ENCODE peak calls at places on chromosomes 12 and 14, in four cellular contexts. L, H, I and P are unnamed samples.

GRCh38 chr14:54186821-54187365 is 209.9 kb upstream of the CDKN3 start:
- DNase-seq in H (no peak), L (no peak), I (no peak), P (no peak)

GRCh38 chr14:77124345-77125274 is 17.0 kb downstream of the ZDHHC22 start:
- DNase-seq in I (no peak), H (peak; percentile 92), L (peak; percentile 78), P (peak; percentile 63)

GRCh38 chr12:94157891-94158495 is 9.6 kb downstream of the PLXNC1 start:
- DNase-seq in L (no peak), H (no peak), I (peak; percentile 59), P (peak; percentile 32)

GRCh38 chr14:99391671-99392070 is 89.0 kb downstream of the SETD3 start:
- DNase-seq in I (no peak), L (no peak), H (no peak), P (no peak)

GRCh38 chr12:29242921-29243431 is 93.9 kb downstream of the FAR2 start:
- DNase-seq in L (no peak), H (peak; percentile 12), I (no peak), P (no peak)

GRCh38 chr12:104309446-104309993 is 6.0 kb downstream of the EID3 start:
- DNase-seq in H (no peak), L (no peak), I (no peak), P (no peak)

GRCh38 chr12:64571346-64571745 is 38.9 kb upstream of the RASSF3 start:
- DNase-seq in H (no peak), I (no peak), L (no peak), P (no peak)

GRCh38 chr12:132723764-132724140 is 13.1 kb downstream of the PGAM5 start:
- DNase-seq in L (no peak), H (no peak), I (no peak), P (no peak)

GRCh38 chr12:62519043-62519442 is 52.4 kb downstream of the MON2 start:
- DNase-seq in I (no peak), L (no peak), H (no peak), P (no peak)

GRCh38 chr14:72810201-72810600 is 83.7 kb downstream of the DPF3 start:
- DNase-seq in I (no peak), L (no peak), H (no peak), P (no peak)

GRCh38 chr12:45192041-45192695 is 23.7 kb upstream of the ANO6 start:
- DNase-seq in I (no peak), H (no peak), L (no peak), P (no peak)

GRCh38 chr14:36105401-36105800 is 71.1 kb downstream of the PTCSC3 start:
- DNase-seq in H (no peak), I (no peak), L (no peak), P (no peak)

GRCh38 chr12:63223128-63223527 is 72.1 kb upstream of the AVPR1A start:
- DNase-seq in I (no peak), L (no peak), H (no peak), P (no peak)

GRCh38 chr14:56891226-56891625 is 80.9 kb upstream of the OTX2 start:
- DNase-seq in H (no peak), L (no peak), I (no peak), P (no peak)

GRCh38 chr12:70367268-70368141 is 1.4 kb downstream of the KCNMB4 start:
- DNase-seq in H (peak; percentile 19), I (no peak), L (no peak), P (no peak)

GRCh38 chr12:643478-644292 is 19.6 kb downstream of the NINJ2 start:
- DNase-seq in H (no peak), I (no peak), L (no peak), P (no peak)

GRCh38 chr12:120015313-120015712 is 26.3 kb downstream of the BICDL1 start:
- DNase-seq in L (no peak), I (peak; percentile 35), H (no peak), P (no peak)

GRCh38 chr12:68932123-68932700 is 759 bp downstream of the CPM start:
- DNase-seq in I (peak; percentile 16), H (no peak), L (no peak), P (peak; percentile 8)

GRCh38 chr12:104833756-104834155 is 124.3 kb downstream of the SLC41A2 start:
- DNase-seq in H (no peak), I (no peak), L (no peak), P (no peak)

GRCh38 chr12:132474237-132474741 is 15.7 kb upstream of the FBRSL1 start:
- DNase-seq in L (no peak), H (peak; percentile 65), I (no peak), P (no peak)

GRCh38 chr12:94244165-94245133 is 96.1 kb downstream of the PLXNC1 start:
- DNase-seq in L (no peak), H (no peak), I (no peak), P (peak; percentile 35)

GRCh38 chr12:127162902-127163301 is 1104.1 kb upstream of the TMEM132C start:
- DNase-seq in I (peak; percentile 16), H (no peak), L (peak; percentile 31), P (no peak)

GRCh38 chr12:78359530-78359929 is 505.0 kb upstream of the SYT1 start:
- DNase-seq in H (no peak), L (no peak), I (no peak), P (no peak)

GRCh38 chr12:33596061-33596460 is 156.4 kb upstream of the SYT10 start:
- DNase-seq in L (no peak), I (no peak), H (no peak), P (no peak)

GRCh38 chr14:100237735-100238418 is 1.1 kb upstream of the YY1 start:
- DNase-seq in H (peak; percentile 69), L (peak; percentile 32), I (no peak), P (peak; percentile 33)

GRCh38 chr12:109827566-109828550 is 5.3 kb downstream of the TRPV4 start:
- DNase-seq in H (no peak), L (no peak), I (no peak), P (no peak)

GRCh38 chr12:15206831-15207394 is 14.3 kb downstream of the RERG start:
- DNase-seq in L (no peak), H (no peak), I (no peak), P (no peak)

GRCh38 chr14:55073856-55074255 is 22.4 kb downstream of the MAPK1IP1L start:
- DNase-seq in L (no peak), H (no peak), I (no peak), P (no peak)

GRCh38 chr14:91113829-91114078 is at the start of gene DGLUCY:
- DNase-seq in H (peak; percentile 84), L (peak; percentile 63), I (no peak), P (peak; percentile 56)

GRCh38 chr14:98736701-98737338 is 535.2 kb downstream of the BCL11B start:
- DNase-seq in I (no peak), L (no peak), H (no peak), P (no peak)

GRCh38 chr12:57772429-57773322 is at the start of gene EEF1AKMT3:
- DNase-seq in H (peak; percentile 81), I (no peak), L (no peak), P (peak; percentile 40)

GRCh38 chr12:64737539-64737938 is 21.7 kb downstream of the GNS start:
- DNase-seq in I (no peak), H (no peak), L (no peak), P (no peak)

GRCh38 chr12:80230068-80230467 is 130.7 kb downstream of the OTOGL start:
- DNase-seq in I (no peak), L (no peak), H (no peak), P (no peak)

GRCh38 chr12:2669560-2669959 is 125.2 kb upstream of the FKBP4 start:
- DNase-seq in I (no peak), H (no peak), L (no peak), P (no peak)

GRCh38 chr14:51846631-51847488 is 13.6 kb upstream of the GNG2 start:
- DNase-seq in I (peak; percentile 93), H (peak; percentile 35), L (no peak), P (peak; percentile 46)
- TF ChIP-seq POLR2AphosphoS5 in I (peak; percentile 85), H (no peak), L (peak; percentile 67), P (peak; percentile 76)

GRCh38 chr14:61649283-61649682 is 46.0 kb upstream of the HIF1A start:
- DNase-seq in I (no peak), H (no peak), L (no peak), P (no peak)
- TF ChIP-seq TAF1 in I (no peak), H (no peak), L (no peak), P (no peak)

GRCh38 chr14:24353551-24354529 is 14.0 kb upstream of the RIPK3 start:
- DNase-seq in H (no peak), I (no peak), L (no peak), P (no peak)
- TF ChIP-seq POLR2AphosphoS5 in H (no peak), I (no peak), L (no peak), P (no peak)

GRCh38 chr14:73997944-73998451 is 21.1 kb downstream of the ENTPD5 start:
- DNase-seq in H (no peak), L (no peak), I (no peak), P (no peak)
- TF ChIP-seq TAF1 in H (no peak), L (no peak), I (no peak), P (no peak)

GRCh38 chr12:124453419-124454351 is 113.7 kb downstream of the NCOR2 start:
- DNase-seq in L (peak; percentile 94), H (peak; percentile 70), I (peak; percentile 72), P (peak; percentile 95)
- TF ChIP-seq POLR2AphosphoS5 in L (peak; percentile 61), H (no peak), I (peak; percentile 60), P (no peak)

GRCh38 chr12:22709292-22709691 is 84.3 kb downstream of the ETNK1 start:
- DNase-seq in L (peak; percentile 29), H (peak; percentile 52), I (peak; percentile 15), P (no peak)
- TF ChIP-seq TAF1 in L (no peak), H (no peak), I (no peak), P (no peak)

GRCh38 chr14:69460093-69460701 is 24.3 kb upstream of the PLEKHD1 start:
- DNase-seq in L (no peak), I (peak; percentile 25), H (peak; percentile 70), P (peak; percentile 19)
- TF ChIP-seq POLR2AphosphoS5 in L (no peak), I (no peak), H (no peak), P (no peak)

GRCh38 chr12:52618216-52618615 is at the start of gene KRT73:
- DNase-seq in I (no peak), H (no peak), L (no peak), P (no peak)

GRCh38 chr12:52615912-52616311 is 2.4 kb downstream of the KRT73 start:
- DNase-seq in H (no peak), L (no peak), I (no peak), P (no peak)

GRCh38 chr12:52617403-52617785 is 965 bp downstream of the KRT73 start:
- DNase-seq in H (no peak), I (no peak), L (no peak), P (no peak)

GRCh38 chr12:52615208-52615868 is 3.0 kb downstream of the KRT73 start:
- DNase-seq in H (no peak), L (no peak), I (no peak), P (no peak)

DNA sequence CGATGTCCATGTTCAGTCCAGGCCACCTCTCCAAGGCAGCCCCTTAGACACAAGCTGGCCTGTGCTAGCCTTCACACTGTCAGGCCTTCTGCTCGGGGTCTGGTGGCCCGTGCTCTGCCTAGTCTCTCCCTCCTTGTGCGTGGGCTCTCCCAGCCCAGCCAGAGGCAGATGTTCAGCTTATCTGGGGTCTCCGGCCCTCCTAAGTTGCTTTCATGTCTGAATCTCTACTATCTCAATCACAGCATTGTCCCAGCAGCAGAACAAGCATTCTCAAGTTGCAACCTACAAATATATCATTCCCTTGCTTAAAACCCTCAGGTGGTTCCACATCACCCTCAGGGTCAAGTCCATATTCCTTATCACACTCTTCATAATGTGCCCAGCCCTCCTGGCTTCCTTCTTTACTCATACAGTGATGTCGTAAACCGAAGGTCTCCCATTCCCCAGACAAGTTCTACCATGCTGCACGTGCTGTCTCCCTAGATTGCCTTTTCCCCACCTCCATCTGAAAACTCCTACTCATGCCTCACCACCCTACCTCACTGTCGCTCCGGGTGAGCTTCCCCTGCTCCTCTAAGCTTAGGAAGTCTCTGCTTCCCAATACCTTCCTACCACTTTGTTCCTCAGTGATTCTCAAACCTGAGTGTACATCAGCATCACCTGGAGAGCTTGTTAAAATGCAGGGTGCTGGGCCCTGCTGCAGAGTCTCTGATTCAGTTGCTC is 1.5 kb downstream of the KRT73 start:
- DNase-seq in L (no peak), I (no peak), H (no peak), P (no peak)
- TF ChIP-seq TAF1 in L (no peak), I (no peak), H (no peak), P (no peak)